ENCODE peak calls at places on chromosomes 2 and 18, in five cellular contexts. One of them, this sample, is unnamed.

GRCh38 chr2:178208817-178209216 is 14.5 kb downstream of the OSBPL6 start:
- DNase-seq in body of pancreas: no peak
- DNase-seq in tibial artery: no peak
- DNase-seq in OCI-LY7: no peak
- DNase-seq in Peyer's patch: no peak
- DNase-seq in this sample: no peak

GRCh38 chr2:206790311-206790935 is 25.0 kb downstream of the FASTKD2 start:
- DNase-seq in OCI-LY7: no peak
- DNase-seq in tibial artery: no peak
- DNase-seq in body of pancreas: no peak
- DNase-seq in Peyer's patch: no peak
- DNase-seq in this sample: no peak

GRCh38 chr2:23635666-23636340 is 250.8 kb downstream of the KLHL29 start:
- DNase-seq in body of pancreas: no peak
- DNase-seq in OCI-LY7: no peak
- DNase-seq in Peyer's patch: no peak
- DNase-seq in tibial artery: no peak
- DNase-seq in this sample: no peak

GRCh38 chr2:169136885-169137534 is 67.6 kb downstream of the DHRS9 start:
- DNase-seq in Peyer's patch: no peak
- DNase-seq in body of pancreas: no peak
- DNase-seq in tibial artery: no peak
- DNase-seq in OCI-LY7: no peak
- DNase-seq in this sample: no peak

GRCh38 chr2:222318026-222318711 is 19.4 kb upstream of the PAX3 start:
- DNase-seq in Peyer's patch: no peak
- DNase-seq in tibial artery: no peak
- DNase-seq in body of pancreas: peak; percentile 35
- DNase-seq in OCI-LY7: peak; percentile 36
- DNase-seq in this sample: no peak

GRCh38 chr2:48548871-48549270 is 18.9 kb downstream of the STON1 start:
- DNase-seq in OCI-LY7: no peak
- DNase-seq in Peyer's patch: no peak
- DNase-seq in body of pancreas: no peak
- DNase-seq in tibial artery: no peak
- DNase-seq in this sample: no peak

GRCh38 chr2:43100883-43101662 is 125.3 kb downstream of the ZFP36L2 start:
- DNase-seq in OCI-LY7: no peak
- DNase-seq in tibial artery: peak; percentile 85
- DNase-seq in body of pancreas: peak; percentile 60
- DNase-seq in Peyer's patch: no peak
- DNase-seq in this sample: no peak

GRCh38 chr2:220445429-220446105 is 818.1 kb downstream of the SLC4A3 start:
- DNase-seq in OCI-LY7: no peak
- DNase-seq in Peyer's patch: no peak
- DNase-seq in tibial artery: no peak
- DNase-seq in body of pancreas: no peak
- DNase-seq in this sample: no peak

GRCh38 chr2:29425866-29426265 is 310.7 kb downstream of the CLIP4 start:
- DNase-seq in Peyer's patch: no peak
- DNase-seq in OCI-LY7: no peak
- DNase-seq in body of pancreas: no peak
- DNase-seq in tibial artery: no peak
- DNase-seq in this sample: no peak

GRCh38 chr2:236887519-236887918 is 198.2 kb upstream of the COPS8 start:
- DNase-seq in body of pancreas: no peak
- DNase-seq in Peyer's patch: no peak
- DNase-seq in tibial artery: no peak
- DNase-seq in OCI-LY7: no peak
- DNase-seq in this sample: no peak

GRCh38 chr2:19611491-19612332 is 253.3 kb upstream of the OSR1 start:
- DNase-seq in body of pancreas: no peak
- DNase-seq in OCI-LY7: no peak
- DNase-seq in tibial artery: no peak
- DNase-seq in Peyer's patch: no peak
- DNase-seq in this sample: no peak

GRCh38 chr2:167826906-167827305 is 420.5 kb downstream of the STK39 start:
- DNase-seq in tibial artery: no peak
- DNase-seq in body of pancreas: peak; percentile 65
- DNase-seq in Peyer's patch: no peak
- DNase-seq in OCI-LY7: no peak
- DNase-seq in this sample: no peak

GRCh38 chr2:11347403-11347965 is 3.0 kb upstream of the ROCK2 start:
- DNase-seq in Peyer's patch: no peak
- DNase-seq in OCI-LY7: no peak
- DNase-seq in body of pancreas: no peak
- DNase-seq in tibial artery: no peak
- DNase-seq in this sample: no peak

GRCh38 chr2:149799296-149799695 is 211.7 kb upstream of the MMADHC start:
- DNase-seq in OCI-LY7: no peak
- DNase-seq in tibial artery: no peak
- DNase-seq in body of pancreas: no peak
- DNase-seq in Peyer's patch: no peak
- DNase-seq in this sample: no peak

GRCh38 chr2:40315684-40316083 is 136.2 kb downstream of the SLC8A1 start:
- DNase-seq in body of pancreas: peak; percentile 14
- DNase-seq in Peyer's patch: no peak
- DNase-seq in tibial artery: no peak
- DNase-seq in OCI-LY7: no peak
- DNase-seq in this sample: no peak

GRCh38 chr2:205403244-205403845 is 279.0 kb upstream of the NRP2 start:
- DNase-seq in body of pancreas: no peak
- DNase-seq in tibial artery: no peak
- DNase-seq in Peyer's patch: no peak
- DNase-seq in OCI-LY7: no peak
- DNase-seq in this sample: no peak

GRCh38 chr2:48900321-48901014 is 144.9 kb upstream of the LHCGR start:
- DNase-seq in tibial artery: no peak
- DNase-seq in body of pancreas: no peak
- DNase-seq in OCI-LY7: no peak
- DNase-seq in Peyer's patch: no peak
- DNase-seq in this sample: no peak

GRCh38 chr2:34161546-34161945 is 562.4 kb upstream of the FAM98A start:
- DNase-seq in tibial artery: no peak
- DNase-seq in Peyer's patch: no peak
- DNase-seq in body of pancreas: no peak
- DNase-seq in OCI-LY7: no peak
- DNase-seq in this sample: no peak

GRCh38 chr18:62883937-62884735 is 168.8 kb downstream of the PHLPP1 start:
- DNase-seq in OCI-LY7: no peak
- DNase-seq in tibial artery: no peak
- DNase-seq in body of pancreas: no peak
- DNase-seq in Peyer's patch: no peak
- DNase-seq in this sample: no peak

GRCh38 chr2:225781145-225781544 is 381.6 kb downstream of the NYAP2 start:
- DNase-seq in body of pancreas: no peak
- DNase-seq in tibial artery: no peak
- DNase-seq in Peyer's patch: no peak
- DNase-seq in OCI-LY7: no peak
- DNase-seq in this sample: no peak

GRCh38 chr2:98608962-98609604 is 694 bp downstream of the UNC50 start:
- DNase-seq in Peyer's patch: no peak
- DNase-seq in body of pancreas: no peak
- DNase-seq in tibial artery: no peak
- DNase-seq in OCI-LY7: peak; percentile 24
- DNase-seq in this sample: no peak

GRCh38 chr18:65016631-65017371 is 734.0 kb upstream of the CDH7 start:
- DNase-seq in body of pancreas: no peak
- DNase-seq in tibial artery: no peak
- DNase-seq in Peyer's patch: no peak
- DNase-seq in OCI-LY7: no peak
- DNase-seq in this sample: no peak

GRCh38 chr2:43520919-43521318 is 74.9 kb downstream of the THADA start:
- DNase-seq in body of pancreas: no peak
- DNase-seq in tibial artery: no peak
- DNase-seq in Peyer's patch: no peak
- DNase-seq in OCI-LY7: no peak
- DNase-seq in this sample: no peak

GRCh38 chr2:205898744-205899143 is 187.2 kb downstream of the INO80D start:
- DNase-seq in body of pancreas: no peak
- DNase-seq in OCI-LY7: no peak
- DNase-seq in tibial artery: no peak
- DNase-seq in Peyer's patch: no peak
- DNase-seq in this sample: no peak

GRCh38 chr2:21372654-21373053 is 248.9 kb downstream of the TDRD15 start:
- DNase-seq in OCI-LY7: peak; percentile 33
- DNase-seq in tibial artery: no peak
- DNase-seq in body of pancreas: no peak
- DNase-seq in Peyer's patch: no peak
- DNase-seq in this sample: no peak

GRCh38 chr18:27954226-27954625 is 222.7 kb downstream of the CDH2 start:
- DNase-seq in Peyer's patch: no peak
- DNase-seq in body of pancreas: no peak
- DNase-seq in tibial artery: no peak
- DNase-seq in OCI-LY7: no peak
- DNase-seq in this sample: no peak

GRCh38 chr18:43661570-43661969 is 384.3 kb upstream of the SYT4 start:
- DNase-seq in tibial artery: no peak
- DNase-seq in body of pancreas: peak; percentile 13
- DNase-seq in Peyer's patch: no peak
- DNase-seq in OCI-LY7: peak; percentile 16
- DNase-seq in this sample: no peak

GRCh38 chr2:168660859-168661258 is 141.6 kb upstream of the NOSTRIN start:
- DNase-seq in body of pancreas: no peak
- DNase-seq in tibial artery: no peak
- DNase-seq in OCI-LY7: no peak
- DNase-seq in Peyer's patch: no peak
- DNase-seq in this sample: no peak

GRCh38 chr2:98242006-98242405 is 104.2 kb upstream of the CNGA3 start:
- DNase-seq in tibial artery: no peak
- DNase-seq in Peyer's patch: no peak
- DNase-seq in body of pancreas: no peak
- DNase-seq in OCI-LY7: no peak
- DNase-seq in this sample: no peak

GRCh38 chr2:203759692-203760365 is 53.4 kb downstream of the CD28 start:
- DNase-seq in Peyer's patch: no peak
- DNase-seq in OCI-LY7: no peak
- DNase-seq in tibial artery: no peak
- DNase-seq in body of pancreas: peak; percentile 45
- DNase-seq in this sample: no peak

GRCh38 chr18:24659837-24660720 is 199.6 kb downstream of the HRH4 start:
- DNase-seq in tibial artery: no peak
- DNase-seq in Peyer's patch: peak; percentile 53
- DNase-seq in body of pancreas: peak; percentile 12
- DNase-seq in OCI-LY7: peak; percentile 75
- DNase-seq in this sample: no peak

GRCh38 chr2:66494708-66495107 is 59.8 kb downstream of the MEIS1 start:
- DNase-seq in OCI-LY7: no peak
- DNase-seq in Peyer's patch: no peak
- DNase-seq in body of pancreas: peak; percentile 87
- DNase-seq in tibial artery: peak; percentile 84
- DNase-seq in this sample: peak; percentile 64

GRCh38 chr2:8058652-8059051 is 623.2 kb upstream of the ID2 start:
- DNase-seq in body of pancreas: no peak
- DNase-seq in tibial artery: no peak
- DNase-seq in OCI-LY7: peak; percentile 74
- DNase-seq in Peyer's patch: no peak
- DNase-seq in this sample: no peak
- H3K27ac ChIP-seq in body of pancreas: no peak overlapping the region
- H3K27ac ChIP-seq in tibial artery: no peak overlapping the region
- H3K27ac ChIP-seq in OCI-LY7: peak overlapping the region; percentile 13
- H3K27ac ChIP-seq in Peyer's patch: no peak overlapping the region
- H3K27ac ChIP-seq in this sample: no peak overlapping the region

DNA sequence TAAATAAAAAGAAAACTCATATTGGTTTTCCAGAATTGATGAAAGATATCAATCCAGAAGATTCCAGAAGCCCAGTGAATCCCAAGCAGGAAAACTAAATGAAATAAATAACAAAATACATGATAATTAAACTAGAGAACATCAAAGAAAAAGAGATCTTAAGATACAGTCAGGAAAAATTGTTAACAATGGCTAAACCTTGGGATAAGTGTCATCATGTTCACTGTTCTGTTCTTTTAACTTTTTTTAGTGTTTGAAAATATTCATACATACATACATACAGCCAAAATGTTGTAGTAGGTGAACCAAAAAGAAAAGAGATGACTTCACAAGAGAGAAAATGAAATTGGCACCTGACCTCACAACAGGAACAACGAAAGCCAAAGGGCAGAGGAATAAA is 72.2 kb upstream of the MYCN start:
- DNase-seq in Peyer's patch: no peak
- DNase-seq in body of pancreas: no peak
- DNase-seq in tibial artery: no peak
- DNase-seq in OCI-LY7: no peak
- DNase-seq in this sample: no peak
- TF ChIP-seq CTCF in Peyer's patch: no peak
- TF ChIP-seq CTCF in body of pancreas: no peak
- TF ChIP-seq CTCF in tibial artery: no peak
- TF ChIP-seq CTCF in OCI-LY7: no peak
- TF ChIP-seq CTCF in this sample: no peak

DNA sequence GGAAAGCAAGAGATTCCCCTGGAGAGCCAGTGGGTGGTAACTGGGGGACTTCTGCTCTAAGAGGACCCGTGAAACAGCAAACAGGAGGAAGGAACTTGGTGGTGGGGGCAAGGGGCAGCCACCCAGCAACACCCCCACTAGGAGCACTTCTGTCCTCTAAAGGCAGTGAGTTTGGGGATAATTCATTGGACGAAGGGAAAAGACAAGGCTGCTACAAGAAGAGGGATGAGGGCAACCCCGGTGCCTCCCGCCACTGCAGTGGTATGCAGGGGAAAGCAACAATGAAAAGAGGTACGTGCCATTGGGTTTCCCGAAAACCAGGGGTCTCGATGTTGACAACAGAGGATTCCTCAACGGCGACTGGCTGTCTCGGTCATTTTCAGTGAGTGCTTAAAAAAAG is 9.1 kb downstream of the RPL31 start:
- DNase-seq in Peyer's patch: no peak
- DNase-seq in tibial artery: no peak
- DNase-seq in OCI-LY7: no peak
- DNase-seq in body of pancreas: no peak
- DNase-seq in this sample: no peak
- H3K4me3 ChIP-seq in Peyer's patch: no peak overlapping the region
- H3K4me3 ChIP-seq in tibial artery: no peak overlapping the region
- H3K4me3 ChIP-seq in OCI-LY7: no peak overlapping the region
- H3K4me3 ChIP-seq in body of pancreas: no peak overlapping the region
- H3K4me3 ChIP-seq in this sample: no peak overlapping the region

GRCh38 chr2:125596612-125597011 is 1059.3 kb upstream of the GYPC start:
- DNase-seq in OCI-LY7: no peak
- DNase-seq in Peyer's patch: no peak
- DNase-seq in body of pancreas: no peak
- DNase-seq in tibial artery: no peak
- DNase-seq in this sample: no peak

GRCh38 chr2:125588780-125589179 is 1067.2 kb upstream of the GYPC start:
- DNase-seq in Peyer's patch: no peak
- DNase-seq in tibial artery: no peak
- DNase-seq in body of pancreas: no peak
- DNase-seq in OCI-LY7: no peak
- DNase-seq in this sample: no peak

DNA sequence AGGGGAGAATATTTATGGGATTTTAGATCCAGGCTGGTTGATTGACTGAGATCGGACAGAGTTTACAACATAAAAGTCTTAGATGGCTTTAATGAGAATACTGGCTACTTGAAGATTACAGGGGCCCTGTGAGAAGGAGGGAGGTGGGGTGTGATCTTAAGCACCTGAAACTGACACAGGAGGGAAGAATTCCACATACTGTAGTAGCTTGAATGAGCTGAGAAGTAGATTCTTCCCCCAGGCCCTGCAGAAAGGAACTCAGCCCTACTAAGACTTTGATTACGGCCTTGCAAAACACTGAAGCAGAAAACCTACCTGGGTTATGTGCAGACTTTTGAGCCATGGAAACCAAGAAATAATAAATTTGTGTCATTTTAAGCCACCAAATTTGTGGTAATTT is 1062.9 kb upstream of the GYPC start:
- DNase-seq in tibial artery: no peak
- DNase-seq in Peyer's patch: no peak
- DNase-seq in OCI-LY7: no peak
- DNase-seq in body of pancreas: no peak
- DNase-seq in this sample: no peak
- H3K27ac ChIP-seq in tibial artery: no peak overlapping the region
- H3K27ac ChIP-seq in Peyer's patch: no peak overlapping the region
- H3K27ac ChIP-seq in OCI-LY7: no peak overlapping the region
- H3K27ac ChIP-seq in body of pancreas: no peak overlapping the region
- H3K27ac ChIP-seq in this sample: no peak overlapping the region

This sample was measured in tibial nerve.